ENCODE peak calls at places on chromosomes 7 and 10, in seven cellular contexts. U is left cardiac atrium, X is NT2/D1, Z is omental fat pad, Q is NCI-H774, D is WTC11, C is AG08395. A is an unnamed sample.
A peak's percentile ranks its signal among the peaks of the same experiment; 100 is the strongest.

GRCh38 chr10:18071591-18071990 is 68.6 kb upstream of the CACNB2 start:
- DNase-seq in Z (no peak), X (no peak), C (no peak), U (no peak), Q (no peak), D (no peak), A (no peak)

GRCh38 chr10:88437411-88437810 is 145.7 kb downstream of the RNLS start:
- DNase-seq in Z (no peak), Q (no peak), D (no peak), C (no peak), X (no peak), U (no peak), A (no peak)

GRCh38 chr7:50748472-50748871 is 34.2 kb downstream of the GRB10 start:
- DNase-seq in C (no peak), X (no peak), Z (no peak), U (no peak), D (no peak), Q (no peak), A (no peak)

GRCh38 chr10:3538850-3539531 is 246.0 kb downstream of the KLF6 start:
- DNase-seq in X (peak; percentile 28), C (peak; percentile 89), Z (no peak), D (no peak), U (peak; percentile 78), Q (peak; percentile 18), A (peak; percentile 72)

GRCh38 chr10:103765981-103766380 is 89.4 kb downstream of the SH3PXD2A start:
- DNase-seq in U (peak; percentile 58), C (no peak), D (no peak), Z (no peak), Q (no peak), X (no peak), A (no peak)

GRCh38 chr7:30003098-30003497 is 13.5 kb upstream of the SCRN1 start:
- DNase-seq in Z (no peak), D (no peak), U (no peak), Q (no peak), C (no peak), X (no peak), A (no peak)

GRCh38 chr7:3259711-3260424 is 41.2 kb upstream of the SDK1 start:
- DNase-seq in Z (no peak), U (no peak), X (no peak), Q (no peak), C (no peak), D (no peak), A (no peak)

GRCh38 chr10:84166620-84167288 is 6.8 kb upstream of the GPR15LG start:
- DNase-seq in X (no peak), C (no peak), U (no peak), Q (no peak), Z (no peak), D (no peak), A (no peak)

GRCh38 chr10:89580243-89580642 is 44.8 kb upstream of the SLC16A12 start:
- DNase-seq in Q (no peak), C (no peak), Z (no peak), D (no peak), X (no peak), U (no peak), A (no peak)

GRCh38 chr7:556427-556826 is 36.8 kb upstream of the PDGFA start:
- DNase-seq in D (no peak), Q (no peak), X (no peak), U (no peak), Z (no peak), C (no peak), A (no peak)